ENCODE peak calls at places on chromosomes 5 and 9, in nine cellular contexts. U, V, A, X, Y, G, J, H and W are unnamed samples.

GRCh38 chr5:178766936-178767912 is 36.8 kb upstream of the ZNF354A start:
- DNase-seq in U (no peak), V (no peak), A (no peak), X (no peak), Y (no peak), G (no peak), J (no peak), H (no peak), W (no peak)

GRCh38 chr9:136421791-136422190 is 11.3 kb downstream of the PMPCA start:
- DNase-seq in U (no peak), V (no peak), A (no peak), X (no peak), Y (no peak), G (no peak), J (no peak), H (no peak), W (no peak)

GRCh38 chr9:95182854-95183563 is 134.5 kb downstream of the FANCC start:
- DNase-seq in U (peak), V (no peak), A (no peak), X (no peak), Y (no peak), G (no peak), J (peak), H (peak), W (no peak)

GRCh38 chr5:174935854-174936474 is 211.6 kb downstream of the MSX2 start:
- DNase-seq in U (peak), V (peak), A (peak), X (peak), Y (peak), G (peak), J (peak), H (peak), W (no peak)

GRCh38 chr9:137454145-137454505 is 5.0 kb downstream of the NSMF start:
- DNase-seq in U (peak), V (peak), A (peak), X (peak), Y (peak), G (no peak), J (no peak), H (no peak), W (no peak)

GRCh38 chr5:120108586-120109254 is 355.4 kb upstream of the PRR16 start:
- DNase-seq in U (no peak), V (no peak), A (no peak), X (no peak), Y (no peak), G (peak), J (no peak), H (no peak), W (no peak)

GRCh38 chr5:144101616-144102015 is 68.8 kb downstream of the YIPF5 start:
- DNase-seq in U (no peak), V (no peak), A (no peak), X (no peak), Y (no peak), G (no peak), J (no peak), H (no peak), W (no peak)

GRCh38 chr5:135715267-135716050 is 119.0 kb upstream of the SLC25A48 start:
- DNase-seq in U (no peak), V (no peak), A (no peak), X (no peak), Y (no peak), G (no peak), J (no peak), H (no peak), W (no peak)

GRCh38 chr9:99108131-99108530 is 3.2 kb downstream of the TGFBR1 start:
- DNase-seq in U (no peak), V (no peak), A (no peak), X (no peak), Y (no peak), G (no peak), J (no peak), H (no peak), W (no peak)

GRCh38 chr9:130193531-130194405 is 21.6 kb downstream of the NCS1 start:
- DNase-seq in U (no peak), V (no peak), A (no peak), X (no peak), Y (peak), G (no peak), J (no peak), H (no peak), W (no peak)

GRCh38 chr5:122163151-122164069 is 34.1 kb downstream of the ZNF474 start:
- DNase-seq in U (no peak), V (no peak), A (no peak), X (no peak), Y (no peak), G (peak), J (peak), H (no peak), W (peak)

GRCh38 chr5:128669803-128670202 is 131.8 kb upstream of the FBN2 start:
- DNase-seq in U (no peak), V (no peak), A (peak), X (no peak), Y (no peak), G (no peak), J (no peak), H (no peak), W (no peak)

GRCh38 chr9:86286278-86286677 is 3.9 kb upstream of the ISCA1 start:
- DNase-seq in U (no peak), V (no peak), A (no peak), X (no peak), Y (no peak), G (no peak), J (no peak), H (no peak), W (no peak)

GRCh38 chr5:89282832-89283510 is 400.0 kb upstream of the MEF2C start:
- DNase-seq in U (no peak), V (no peak), A (peak), X (no peak), Y (no peak), G (peak), J (peak), H (no peak), W (no peak)

DNA sequence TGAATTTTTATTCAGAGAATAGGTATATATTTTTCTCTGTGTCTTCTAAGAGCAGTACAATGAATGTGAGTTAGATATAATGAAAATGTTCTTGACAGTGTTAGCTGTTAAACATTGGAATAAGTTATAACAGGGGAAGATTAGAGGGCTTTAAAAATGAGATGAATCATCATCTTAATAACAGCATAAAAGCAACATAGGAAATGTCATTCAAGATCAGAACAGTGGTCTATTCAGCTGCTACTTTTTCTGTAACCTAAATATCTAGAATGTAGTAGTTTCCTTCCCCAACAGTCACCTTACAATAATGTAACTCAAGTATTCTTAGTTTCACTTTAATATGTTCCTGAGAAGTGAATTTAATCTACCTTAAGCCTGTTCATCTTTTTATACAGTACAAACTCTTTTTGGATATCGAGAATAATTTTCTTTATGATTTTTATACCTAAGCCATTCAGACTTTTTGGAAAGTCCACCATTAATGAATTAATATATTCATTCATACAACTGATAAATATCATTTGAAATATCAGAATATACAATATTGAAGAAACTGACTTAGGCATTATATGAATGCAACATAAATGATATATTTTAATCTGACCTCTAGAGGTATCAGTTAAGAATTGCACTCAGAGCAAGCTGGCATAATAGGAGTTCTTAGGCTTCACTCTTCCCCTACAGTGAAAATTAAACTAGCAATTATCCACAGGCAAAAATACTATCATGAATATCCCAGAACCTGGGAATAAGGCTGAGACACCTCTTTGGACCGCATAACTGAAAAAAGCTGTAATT is 66.1 kb upstream of the EDIL3 start:
- DNase-seq in U (no peak), V (peak), A (no peak), X (no peak), Y (no peak), G (peak), J (peak), H (no peak), W (no peak)
- TF ChIP-seq CTCF in U (peak), V (no peak), A (no peak), X (peak), Y (peak), G (peak), J (peak), H (no peak), W (no peak)

GRCh38 chr5:153756540-153756939 is 266.1 kb downstream of the GRIA1 start:
- DNase-seq in U (no peak), V (no peak), A (no peak), X (no peak), Y (no peak), G (peak), J (peak), H (no peak), W (no peak)
- TF ChIP-seq CTCF in U (no peak), V (no peak), A (no peak), X (peak), Y (no peak), G (peak), J (peak), H (peak), W (no peak)

DNA sequence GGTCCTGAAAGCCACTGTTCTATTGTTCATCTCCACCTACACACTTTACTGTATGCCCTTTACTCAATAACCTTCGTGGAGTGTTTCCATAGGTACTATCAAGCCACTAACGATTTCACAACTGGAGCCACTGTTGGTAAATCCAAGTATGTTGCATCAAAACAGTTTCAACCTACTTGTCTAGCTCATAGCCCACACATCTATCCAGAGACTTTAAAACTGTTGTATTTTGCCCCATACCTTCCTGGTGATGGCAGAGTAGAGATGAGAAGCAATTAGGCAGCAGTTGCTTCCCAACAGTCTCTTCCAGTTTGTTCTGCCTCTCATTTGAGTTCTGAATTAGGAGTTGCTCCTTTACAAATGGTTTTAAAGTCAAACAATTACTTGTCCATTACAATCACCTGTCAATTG is 607 bp downstream of the FAXDC2 start:
- DNase-seq in U (no peak), V (no peak), A (no peak), X (no peak), Y (no peak), G (peak), J (no peak), H (peak), W (no peak)
- TF ChIP-seq CTCF in U (no peak), V (no peak), A (no peak), X (no peak), Y (no peak), G (peak), J (no peak), H (peak), W (no peak)

GRCh38 chr5:14168139-14168792 is 25.1 kb downstream of the TRIO start:
- DNase-seq in U (no peak), V (no peak), A (peak), X (no peak), Y (no peak), G (peak), J (no peak), H (no peak), W (no peak)
- TF ChIP-seq CTCF in U (no peak), V (no peak), A (no peak), X (no peak), Y (no peak), G (no peak), J (no peak), H (no peak), W (no peak)

GRCh38 chr5:173055042-173055721 is 970 bp upstream of the CREBRF start:
- DNase-seq in U (no peak), V (no peak), A (no peak), X (no peak), Y (no peak), G (no peak), J (no peak), H (peak), W (no peak)

GRCh38 chr5:173055983-173056782 is at the start of gene CREBRF:
- DNase-seq in U (peak), V (peak), A (peak), X (peak), Y (peak), G (peak), J (peak), H (peak), W (peak)

GRCh38 chr5:173055722-173055982 is 500 bp upstream of the CREBRF start:
- DNase-seq in U (no peak), V (no peak), A (no peak), X (no peak), Y (no peak), G (no peak), J (no peak), H (peak), W (no peak)

GRCh38 chr5:173056783-173057061 is 570 bp downstream of the CREBRF start:
- DNase-seq in U (peak), V (peak), A (no peak), X (no peak), Y (peak), G (no peak), J (no peak), H (no peak), W (no peak)

GRCh38 chr5:173057062-173057924 is 1.1 kb downstream of the CREBRF start:
- DNase-seq in U (peak), V (peak), A (peak), X (peak), Y (peak), G (peak), J (peak), H (peak), W (peak)
- TF ChIP-seq CTCF in U (no peak), V (no peak), A (no peak), X (no peak), Y (no peak), G (peak), J (peak), H (no peak), W (no peak)

DNA sequence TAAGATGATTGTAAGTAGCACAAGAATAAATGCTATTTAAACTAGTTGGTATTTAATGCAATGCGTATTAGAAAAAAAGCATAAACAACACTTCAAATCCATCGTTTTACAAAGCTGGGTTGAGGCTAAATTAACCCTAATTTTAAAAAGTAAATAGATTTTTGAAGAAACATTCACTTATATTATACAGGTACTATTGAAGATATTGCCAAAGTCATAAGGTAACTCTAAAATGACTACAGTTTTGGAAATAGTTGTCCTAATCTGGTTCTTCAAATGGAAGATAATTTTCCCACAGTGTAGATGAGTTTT is 20.1 kb downstream of the SLC38A9 start:
- DNase-seq in U (no peak), V (no peak), A (no peak), X (no peak), Y (no peak), G (no peak), J (no peak), H (no peak), W (no peak)
- TF ChIP-seq CTCF in U (peak), V (no peak), A (no peak), X (no peak), Y (no peak), G (no peak), J (no peak), H (no peak), W (no peak)

GRCh38 chr5:14038341-14038959 is 94.0 kb upstream of the DNAH5 start:
- DNase-seq in U (no peak), V (no peak), A (no peak), X (no peak), Y (no peak), G (peak), J (peak), H (peak), W (no peak)

GRCh38 chr5:14039063-14039462 is 94.6 kb upstream of the DNAH5 start:
- DNase-seq in U (no peak), V (no peak), A (no peak), X (no peak), Y (no peak), G (peak), J (peak), H (peak), W (no peak)

GRCh38 chr5:14041528-14042184 is 97.2 kb upstream of the DNAH5 start:
- DNase-seq in U (no peak), V (no peak), A (no peak), X (no peak), Y (no peak), G (peak), J (no peak), H (no peak), W (no peak)

GRCh38 chr5:14039576-14039975 is 95.1 kb upstream of the DNAH5 start:
- DNase-seq in U (no peak), V (no peak), A (no peak), X (no peak), Y (no peak), G (peak), J (peak), H (no peak), W (no peak)

DNA sequence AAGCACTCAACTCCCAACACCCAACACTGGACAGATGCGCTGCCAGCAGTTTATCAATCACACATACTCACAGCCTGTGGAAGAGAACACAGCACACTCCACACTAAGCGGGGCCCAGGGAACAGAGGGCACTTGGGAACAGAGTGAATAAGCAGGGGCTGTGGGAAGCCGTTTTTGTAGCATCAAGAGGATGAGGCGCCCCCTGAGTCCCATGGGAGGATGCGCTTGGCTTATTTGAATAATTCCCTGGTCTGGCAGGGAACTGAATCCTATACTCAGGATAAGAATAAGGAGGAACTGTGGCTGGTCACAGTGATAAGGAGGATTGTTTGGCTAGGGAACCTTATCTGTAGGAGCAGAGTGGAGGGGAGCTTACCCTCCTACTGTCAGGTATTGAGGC is 96.1 kb upstream of the DNAH5 start:
- DNase-seq in U (no peak), V (no peak), A (no peak), X (no peak), Y (no peak), G (peak), J (no peak), H (no peak), W (no peak)
- TF ChIP-seq CTCF in U (no peak), V (no peak), A (no peak), X (no peak), Y (no peak), G (no peak), J (no peak), H (no peak), W (no peak)

GRCh38 chr9:80285325-80285724 is 713.6 kb downstream of the TLE4 start:
- DNase-seq in U (no peak), V (no peak), A (no peak), X (no peak), Y (no peak), G (peak), J (peak), H (no peak), W (no peak)
- TF ChIP-seq CTCF in U (no peak), V (no peak), A (no peak), X (peak), Y (no peak), G (peak), J (peak), H (no peak), W (no peak)

DNA sequence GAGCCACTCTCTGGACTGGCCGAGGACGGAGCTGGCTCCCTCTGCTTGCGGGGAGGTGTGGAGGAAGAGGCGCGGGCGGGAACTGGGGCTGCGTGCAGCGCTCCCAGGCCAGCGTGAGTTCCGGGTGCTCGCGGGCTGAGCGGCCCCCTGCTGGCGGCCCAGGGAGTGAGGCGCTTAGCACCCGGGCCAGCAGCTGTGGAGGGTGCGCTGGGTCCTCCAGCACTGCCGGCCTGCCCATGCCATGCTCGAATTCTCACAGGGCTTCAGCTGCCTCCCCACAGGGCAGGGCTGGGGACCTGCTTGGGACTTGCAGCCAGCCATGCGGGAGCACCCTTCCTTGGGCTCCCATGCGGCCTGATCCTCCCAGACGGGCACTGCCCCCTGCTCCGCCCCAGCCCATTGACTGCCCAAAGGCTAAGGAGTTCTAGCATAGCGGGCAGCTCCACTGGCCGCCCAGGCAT is 416.9 kb downstream of the MRPS30 start:
- DNase-seq in U (no peak), V (no peak), A (no peak), X (no peak), Y (no peak), G (no peak), J (no peak), H (no peak), W (no peak)
- TF ChIP-seq CTCF in U (peak), V (no peak), A (no peak), X (no peak), Y (no peak), G (no peak), J (no peak), H (no peak), W (no peak)

GRCh38 chr9:121095057-121095456 is 20.3 kb downstream of the CNTRL start:
- DNase-seq in U (no peak), V (no peak), A (no peak), X (no peak), Y (no peak), G (no peak), J (no peak), H (no peak), W (no peak)

GRCh38 chr9:121098567-121099198 is 23.9 kb downstream of the CNTRL start:
- DNase-seq in U (no peak), V (peak), A (no peak), X (no peak), Y (no peak), G (no peak), J (no peak), H (no peak), W (no peak)
- TF ChIP-seq CTCF in U (no peak), V (no peak), A (no peak), X (no peak), Y (no peak), G (no peak), J (no peak), H (no peak), W (no peak)